ENCODE peak calls at places on chromosomes 1 and 21, in seven cellular contexts. One of them, this sample, is unnamed.

GRCh38 chr1:62487956-62488355 is 51.1 kb downstream of the USP1 start:
- DNase-seq in NB4: no peak
- DNase-seq in fibroblast of villous mesenchyme: no peak
- DNase-seq in heart right ventricle: no peak
- DNase-seq in body of pancreas: no peak
- DNase-seq in A549: no peak
- DNase-seq in AG09309: no peak
- DNase-seq in this sample: no peak

GRCh38 chr1:58162952-58163550 is 383.5 kb downstream of the OMA1 start:
- DNase-seq in NB4: peak
- DNase-seq in fibroblast of villous mesenchyme: peak
- DNase-seq in heart right ventricle: peak
- DNase-seq in body of pancreas: peak
- DNase-seq in A549: peak
- DNase-seq in AG09309: peak
- DNase-seq in this sample: peak

GRCh38 chr1:85200367-85200869 is 398 bp downstream of the SYDE2 start:
- DNase-seq in NB4: peak
- DNase-seq in fibroblast of villous mesenchyme: no peak
- DNase-seq in heart right ventricle: peak
- DNase-seq in body of pancreas: no peak
- DNase-seq in A549: peak
- DNase-seq in AG09309: no peak
- DNase-seq in this sample: no peak

GRCh38 chr1:38129971-38130370 is 83.4 kb upstream of the POU3F1 start:
- DNase-seq in NB4: no peak
- DNase-seq in fibroblast of villous mesenchyme: no peak
- DNase-seq in heart right ventricle: no peak
- DNase-seq in body of pancreas: no peak
- DNase-seq in A549: no peak
- DNase-seq in AG09309: no peak
- DNase-seq in this sample: no peak

GRCh38 chr1:17227358-17227915 is 21.5 kb upstream of the PADI3 start:
- DNase-seq in NB4: no peak
- DNase-seq in fibroblast of villous mesenchyme: no peak
- DNase-seq in heart right ventricle: no peak
- DNase-seq in body of pancreas: no peak
- DNase-seq in A549: no peak
- DNase-seq in AG09309: no peak
- DNase-seq in this sample: no peak

GRCh38 chr1:187839873-187840272 is 1011.1 kb downstream of the PLA2G4A start:
- DNase-seq in NB4: peak
- DNase-seq in fibroblast of villous mesenchyme: no peak
- DNase-seq in heart right ventricle: no peak
- DNase-seq in body of pancreas: no peak
- DNase-seq in A549: no peak
- DNase-seq in AG09309: no peak
- DNase-seq in this sample: no peak

GRCh38 chr1:231808990-231809389 is 182.4 kb downstream of the DISC1 start:
- DNase-seq in NB4: no peak
- DNase-seq in fibroblast of villous mesenchyme: peak
- DNase-seq in heart right ventricle: no peak
- DNase-seq in body of pancreas: peak
- DNase-seq in A549: no peak
- DNase-seq in AG09309: peak
- DNase-seq in this sample: peak

GRCh38 chr1:213474054-213474453 is 423.0 kb downstream of the RPS6KC1 start:
- DNase-seq in NB4: no peak
- DNase-seq in fibroblast of villous mesenchyme: no peak
- DNase-seq in heart right ventricle: peak
- DNase-seq in body of pancreas: peak
- DNase-seq in A549: no peak
- DNase-seq in AG09309: no peak
- DNase-seq in this sample: no peak

GRCh38 chr21:42495765-42496119 is 282 bp downstream of the RSPH1 start:
- DNase-seq in NB4: no peak
- DNase-seq in fibroblast of villous mesenchyme: peak
- DNase-seq in heart right ventricle: no peak
- DNase-seq in body of pancreas: peak
- DNase-seq in A549: peak
- DNase-seq in AG09309: no peak
- DNase-seq in this sample: peak

GRCh38 chr1:14413809-14414208 is 184.7 kb upstream of the KAZN start:
- DNase-seq in NB4: no peak
- DNase-seq in fibroblast of villous mesenchyme: peak
- DNase-seq in heart right ventricle: no peak
- DNase-seq in body of pancreas: no peak
- DNase-seq in A549: no peak
- DNase-seq in AG09309: peak
- DNase-seq in this sample: peak

GRCh38 chr1:4003846-4004505 is 103.9 kb upstream of the C1orf174 start:
- DNase-seq in NB4: no peak
- DNase-seq in fibroblast of villous mesenchyme: no peak
- DNase-seq in heart right ventricle: no peak
- DNase-seq in body of pancreas: no peak
- DNase-seq in A549: no peak
- DNase-seq in AG09309: no peak
- DNase-seq in this sample: no peak

DNA sequence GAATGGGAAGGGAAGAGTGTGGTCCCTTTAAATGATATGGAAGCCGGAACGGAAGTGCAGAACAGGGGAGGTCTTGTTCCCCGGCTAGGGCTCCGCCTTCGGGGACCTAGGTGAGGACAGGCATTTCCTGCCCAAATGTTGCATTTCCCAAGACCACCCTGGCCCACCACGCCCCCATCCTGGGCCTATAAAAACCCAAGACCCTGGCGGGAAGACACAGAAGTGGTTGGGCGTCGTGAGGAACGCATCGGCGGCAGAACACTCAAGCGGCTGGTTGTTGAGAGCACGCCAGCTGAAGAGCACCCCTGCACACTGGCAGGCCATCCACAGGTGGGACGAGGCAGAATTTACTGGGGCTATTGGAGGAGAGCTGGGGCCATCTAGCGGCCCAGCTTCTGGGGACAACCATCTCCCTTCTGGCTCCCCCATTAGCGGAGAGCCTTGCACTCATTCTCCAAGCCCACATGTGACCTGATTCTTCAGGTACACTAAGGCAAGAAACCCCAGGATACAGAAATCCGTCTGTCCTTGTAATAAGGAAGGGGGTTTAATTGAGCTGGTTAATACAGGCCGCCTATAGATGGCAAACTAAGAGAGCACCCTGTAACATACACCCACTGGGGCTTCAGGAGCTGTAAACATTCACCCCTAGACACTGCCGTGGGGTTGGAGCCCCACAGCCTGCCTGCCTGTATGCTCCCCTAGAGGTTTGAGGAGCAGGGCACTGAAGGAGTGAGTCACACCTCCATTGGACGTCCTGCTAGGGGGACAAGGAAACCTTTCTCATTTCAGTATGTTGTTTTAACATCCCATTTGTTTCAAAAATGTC is 1327.9 kb downstream of the BRINP3 start:
- DNase-seq in NB4: peak
- DNase-seq in fibroblast of villous mesenchyme: no peak
- DNase-seq in heart right ventricle: no peak
- DNase-seq in body of pancreas: peak
- DNase-seq in A549: peak
- DNase-seq in AG09309: no peak
- DNase-seq in this sample: no peak
- TF ChIP-seq CTCF in NB4: no peak
- TF ChIP-seq CTCF in fibroblast of villous mesenchyme: no peak
- TF ChIP-seq CTCF in heart right ventricle: no peak
- TF ChIP-seq CTCF in body of pancreas: no peak
- TF ChIP-seq CTCF in A549: peak
- TF ChIP-seq CTCF in AG09309: no peak
- TF ChIP-seq CTCF in this sample: no peak

GRCh38 chr1:114130213-114130612 is 23.5 kb downstream of the SYT6 start:
- DNase-seq in NB4: no peak
- DNase-seq in fibroblast of villous mesenchyme: no peak
- DNase-seq in heart right ventricle: no peak
- DNase-seq in body of pancreas: no peak
- DNase-seq in A549: no peak
- DNase-seq in AG09309: no peak
- DNase-seq in this sample: no peak
- H3K4me3 ChIP-seq in NB4: no peak
- H3K4me3 ChIP-seq in fibroblast of villous mesenchyme: no peak
- H3K4me3 ChIP-seq in heart right ventricle: no peak
- H3K4me3 ChIP-seq in body of pancreas: no peak
- H3K4me3 ChIP-seq in A549: no peak
- H3K4me3 ChIP-seq in AG09309: no peak
- H3K4me3 ChIP-seq in this sample: no peak

DNA sequence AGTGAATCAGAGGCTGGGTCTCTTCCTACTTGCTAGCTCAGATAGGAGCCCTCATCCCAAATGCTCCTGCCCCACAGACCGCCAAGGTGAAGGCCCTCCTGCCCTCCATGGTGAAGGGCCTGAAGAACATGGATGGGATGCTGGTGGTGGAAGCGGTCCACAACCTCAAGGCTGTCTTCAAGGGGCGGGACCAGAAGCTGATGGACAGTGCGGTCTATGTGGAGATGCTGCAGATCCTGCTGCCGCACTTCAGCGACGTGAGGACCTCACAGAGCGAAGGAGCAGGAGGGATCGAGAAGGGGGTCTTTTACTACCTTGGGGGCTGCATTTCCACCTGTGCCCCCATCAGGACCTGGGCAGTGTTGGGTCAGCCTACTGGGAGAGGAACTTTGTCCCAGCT is 14.6 kb upstream of the TTC4 start:
- DNase-seq in NB4: no peak
- DNase-seq in fibroblast of villous mesenchyme: no peak
- DNase-seq in heart right ventricle: no peak
- DNase-seq in body of pancreas: no peak
- DNase-seq in A549: no peak
- DNase-seq in AG09309: no peak
- DNase-seq in this sample: no peak
- TF ChIP-seq CTCF in NB4: no peak
- TF ChIP-seq CTCF in fibroblast of villous mesenchyme: no peak
- TF ChIP-seq CTCF in heart right ventricle: no peak
- TF ChIP-seq CTCF in body of pancreas: no peak
- TF ChIP-seq CTCF in A549: no peak
- TF ChIP-seq CTCF in AG09309: no peak
- TF ChIP-seq CTCF in this sample: no peak

GRCh38 chr21:38680401-38680800 is 125.3 kb upstream of the ETS2 start:
- DNase-seq in NB4: no peak
- DNase-seq in fibroblast of villous mesenchyme: no peak
- DNase-seq in heart right ventricle: no peak
- DNase-seq in body of pancreas: no peak
- DNase-seq in A549: no peak
- DNase-seq in AG09309: no peak
- DNase-seq in this sample: peak
- H3K4me3 ChIP-seq in NB4: no peak
- H3K4me3 ChIP-seq in fibroblast of villous mesenchyme: no peak
- H3K4me3 ChIP-seq in heart right ventricle: no peak
- H3K4me3 ChIP-seq in body of pancreas: no peak
- H3K4me3 ChIP-seq in A549: no peak
- H3K4me3 ChIP-seq in AG09309: no peak
- H3K4me3 ChIP-seq in this sample: no peak

This sample was measured in fibroblast of mammary gland.